ENCODE peak calls at places on chromosomes 5 and 9, in four cellular contexts. G is HCT116, P is mesenchymal stem cell, J is neural progenitor cell. X is an unnamed sample.

GRCh38 chr5:56669534-56670483 is 145.5 kb upstream of the MAP3K1 start:
- DNase-seq in G (no peak), P (peak), J (no peak), X (no peak)

GRCh38 chr5:75612211-75612579 is 942 bp downstream of the ANKDD1B start:
- DNase-seq in J (peak), P (no peak), G (no peak), X (no peak)

GRCh38 chr5:140041492-140042421 is 1.3 kb downstream of the NRG2 start:
- DNase-seq in G (no peak), J (peak), P (peak), X (peak)

GRCh38 chr5:147160923-147161663 is 73.7 kb upstream of the STK32A start:
- DNase-seq in J (no peak), G (no peak), P (no peak), X (no peak)

GRCh38 chr5:164119806-164120440 is 614.5 kb downstream of the MAT2B start:
- DNase-seq in G (no peak), J (peak), P (peak), X (peak)

GRCh38 chr9:33198163-33198562 is 31.0 kb upstream of the B4GALT1 start:
- DNase-seq in P (no peak), G (no peak), J (no peak), X (peak)

GRCh38 chr9:79902937-79903600 is 331.3 kb downstream of the TLE4 start:
- DNase-seq in G (no peak), P (no peak), J (no peak), X (no peak)

GRCh38 chr5:134957920-134958608 is 9.6 kb upstream of the CATSPER3 start:
- DNase-seq in G (no peak), J (no peak), P (no peak), X (no peak)

GRCh38 chr5:149827501-149827990 is 97.4 kb downstream of the PPARGC1B start:
- DNase-seq in J (no peak), P (no peak), G (no peak), X (no peak)

GRCh38 chr5:61020415-61020814 is 75.4 kb downstream of the NDUFAF2 start:
- DNase-seq in P (peak), G (no peak), J (no peak), X (no peak)

GRCh38 chr9:133995012-133995896 is 3.1 kb upstream of the VAV2 start:
- DNase-seq in J (no peak), G (peak), P (no peak), X (peak)

DNA sequence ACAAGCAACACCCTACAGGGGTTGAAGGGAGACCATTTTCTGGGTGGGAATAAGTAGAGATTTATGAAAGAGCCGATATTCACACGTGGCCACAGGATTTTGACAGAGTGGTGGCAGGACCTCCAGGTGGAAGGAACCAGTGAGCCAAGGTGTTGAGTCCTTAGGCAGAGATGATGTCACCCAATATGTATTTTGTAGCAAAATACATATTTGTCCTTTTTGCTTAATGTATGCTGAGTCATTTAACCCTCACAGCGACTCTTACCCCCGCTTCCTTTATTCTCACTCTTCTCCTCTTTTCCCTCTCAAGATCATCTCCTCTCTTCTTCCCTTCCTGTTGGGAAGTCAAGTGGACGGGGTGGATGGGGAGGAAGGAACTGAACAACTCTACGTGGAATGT is 215.7 kb upstream of the S1PR3 start:
- DNase-seq in P (no peak), G (no peak), J (no peak), X (no peak)
- H3K9ac ChIP-seq in P (peak), G (no peak), J (no peak), X (peak)

DNA sequence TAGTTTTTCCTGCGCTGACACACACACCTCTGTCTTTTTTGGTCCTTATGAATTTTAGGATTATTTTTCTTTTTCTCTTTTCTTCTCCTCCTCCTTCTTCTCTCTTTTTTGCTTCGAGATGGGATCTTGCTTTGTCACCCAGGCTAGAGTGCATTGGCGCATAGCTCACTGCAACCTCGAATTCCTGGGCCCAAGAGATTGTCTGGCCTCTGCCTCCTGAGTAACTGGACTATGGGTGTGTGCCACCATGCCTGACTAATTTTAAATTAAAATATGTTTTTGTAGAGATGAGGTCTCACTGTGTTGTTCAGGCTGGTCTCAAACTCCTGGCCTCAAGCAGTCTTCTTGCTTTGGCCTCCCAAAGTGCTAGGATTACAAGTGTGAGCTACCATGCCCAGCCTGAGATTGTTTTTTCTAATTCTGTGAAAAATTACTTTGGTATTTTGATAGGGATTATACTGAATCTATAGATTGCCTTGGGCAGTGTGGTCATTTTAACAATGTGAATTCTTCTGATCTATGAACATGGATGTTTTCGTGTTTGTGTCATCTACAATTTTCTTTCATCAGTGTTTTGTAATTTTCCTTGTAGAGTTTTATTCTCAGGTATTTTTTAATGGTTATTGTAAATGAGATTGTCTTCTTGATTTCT is 7.7 kb downstream of the AHRR start:
- DNase-seq in P (no peak), G (no peak), J (no peak), X (peak)
- H3K9ac ChIP-seq in P (no peak), G (no peak), J (no peak), X (peak)

DNA sequence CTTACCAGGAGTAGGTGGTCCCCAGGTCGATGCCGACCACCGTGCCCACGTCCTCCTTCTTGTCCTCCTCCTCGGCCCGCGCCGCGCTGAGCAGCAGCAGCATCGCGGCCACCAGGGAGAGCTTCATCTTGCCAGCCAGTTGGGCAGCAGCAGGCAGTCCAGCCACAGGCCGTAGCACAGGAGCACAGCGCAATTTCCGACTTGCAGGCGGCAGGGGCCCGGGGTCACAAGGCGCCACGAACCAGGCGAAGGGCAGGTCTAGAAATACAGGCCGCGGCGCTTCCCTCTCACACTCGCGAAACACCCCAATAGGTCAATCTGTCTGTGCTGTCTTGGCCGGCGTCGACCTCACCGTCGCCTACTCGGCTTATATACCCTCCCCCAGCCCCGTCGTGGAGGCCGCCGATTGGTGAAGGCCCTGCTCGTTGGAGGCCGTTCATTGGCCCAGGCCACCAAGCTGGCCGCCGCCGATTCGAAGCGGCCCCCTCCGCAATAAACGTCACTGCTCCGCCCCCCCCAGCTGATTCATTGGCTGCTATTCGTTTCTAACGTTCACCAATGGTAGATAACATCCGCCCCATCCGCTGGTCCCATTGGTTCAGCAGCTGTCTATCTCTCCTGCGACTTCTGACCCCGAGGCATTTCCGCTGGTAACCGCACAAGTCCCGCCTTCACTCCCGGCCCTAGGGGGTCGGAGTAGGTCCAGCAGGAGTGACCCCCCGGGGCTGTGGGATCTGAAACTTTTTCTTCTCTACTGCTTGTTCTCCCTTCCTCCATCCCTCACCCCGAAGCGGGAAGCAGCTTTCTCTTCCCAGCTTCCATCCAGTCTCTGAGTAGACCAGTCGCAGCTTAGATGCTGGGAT is at the start of gene HSPA5:
- DNase-seq in P (peak), G (peak), J (peak), X (peak)
- H3K9ac ChIP-seq in P (peak), G (peak), J (peak), X (peak)

GRCh38 chr9:26329974-26330373 is 562.6 kb downstream of the CAAP1 start:
- DNase-seq in G (no peak), J (no peak), P (no peak), X (no peak)

GRCh38 chr9:26331223-26331622 is 561.4 kb downstream of the CAAP1 start:
- DNase-seq in J (no peak), P (no peak), G (no peak), X (no peak)

GRCh38 chr9:26321935-26322334 is 570.7 kb downstream of the CAAP1 start:
- DNase-seq in G (no peak), P (no peak), J (no peak), X (no peak)

GRCh38 chr9:26324787-26325186 is 567.8 kb downstream of the CAAP1 start:
- DNase-seq in J (no peak), P (peak), G (no peak), X (no peak)

DNA sequence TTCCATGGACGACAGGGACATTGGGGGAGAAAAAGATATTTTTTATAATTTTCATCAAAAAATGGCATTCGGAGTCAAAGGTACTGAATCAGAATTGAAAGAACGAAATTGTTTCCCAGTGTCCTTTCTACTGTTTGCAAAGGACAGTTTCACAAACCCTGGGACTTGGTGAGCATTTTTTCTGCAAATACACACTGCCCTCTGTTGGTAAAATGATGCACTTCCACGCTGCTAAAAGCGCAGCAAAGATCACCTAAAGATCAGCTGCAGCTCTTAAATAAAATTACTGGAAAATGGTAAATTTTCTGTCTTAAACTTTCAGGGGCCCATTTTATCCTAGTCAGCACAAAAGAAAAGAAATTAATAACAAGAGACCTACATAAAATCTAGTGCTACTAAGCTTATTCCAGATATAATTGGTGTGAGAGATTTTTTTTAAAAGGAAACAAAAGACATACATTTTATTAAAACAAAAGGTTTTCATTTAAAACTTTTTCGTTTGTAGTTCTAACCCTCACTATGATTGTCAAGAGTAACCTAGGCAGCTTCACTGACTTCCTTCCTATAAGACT is 566.0 kb downstream of the CAAP1 start:
- DNase-seq in P (peak), J (peak), G (peak), X (peak)
- H3K9ac ChIP-seq in P (peak), J (no peak), G (no peak), X (no peak)

GRCh38 chr9:112042769-112043168 is 132.3 kb downstream of the SUSD1 start:
- DNase-seq in P (no peak), G (no peak), J (no peak), X (no peak)

GRCh38 chr9:112041536-112042243 is 133.4 kb downstream of the SUSD1 start:
- DNase-seq in G (peak), P (peak), J (peak), X (peak)

GRCh38 chr9:112044183-112044582 is 130.9 kb downstream of the SUSD1 start:
- DNase-seq in J (no peak), P (no peak), G (no peak), X (no peak)

GRCh38 chr9:112042244-112042638 is 132.9 kb downstream of the SUSD1 start:
- DNase-seq in G (no peak), P (no peak), J (no peak), X (peak)

DNA sequence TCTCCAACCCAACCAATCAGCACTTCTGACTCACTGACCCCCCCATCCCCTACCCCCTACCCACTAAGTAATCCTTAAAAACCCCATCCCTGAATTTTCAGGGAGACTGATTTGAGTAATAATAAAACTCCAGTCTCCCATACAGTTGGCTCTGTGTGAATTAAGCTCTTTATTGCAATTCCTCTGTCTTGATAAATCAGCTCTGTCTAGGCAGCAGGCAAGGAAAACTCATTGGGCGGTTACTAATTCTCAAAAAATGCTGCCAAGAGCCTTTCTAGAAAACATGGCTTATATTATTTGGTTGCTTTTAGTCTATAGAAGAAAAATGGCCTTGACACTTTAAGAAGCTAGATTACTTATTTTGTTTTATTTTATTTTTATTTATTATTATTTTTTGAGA is 131.7 kb downstream of the SUSD1 start:
- DNase-seq in P (peak), G (no peak), J (no peak), X (peak)
- H3K9ac ChIP-seq in P (no peak), G (no peak), J (no peak), X (no peak)

GRCh38 chr5:135974019-135974600 is 19.3 kb upstream of the LECT2 start:
- DNase-seq in J (no peak), G (no peak), P (no peak), X (peak)
- H3K9ac ChIP-seq in J (no peak), G (no peak), P (no peak), X (no peak)

GRCh38 chr5:172801184-172801671 is 30.2 kb upstream of the DUSP1 start:
- DNase-seq in J (no peak), P (peak), G (no peak), X (peak)
- H3K9ac ChIP-seq in J (no peak), P (peak), G (no peak), X (peak)